ENCODE peak calls at places on chromosomes 16 and 17, in four cellular contexts. W, P, O and I are unnamed samples.

GRCh38 chr16:4264546-4264945 is 8.3 kb downstream of the TFAP4 start:
- DNase-seq in O (no peak), P (no peak), W (no peak), I (no peak)

GRCh38 chr16:63943568-63943967 is 1178.3 kb downstream of the CDH11 start:
- DNase-seq in W (no peak), P (no peak), O (no peak), I (no peak)

GRCh38 chr17:21378553-21378952 is 2.4 kb downstream of the KCNJ12 start:
- DNase-seq in W (no peak), O (no peak), P (no peak), I (no peak)

GRCh38 chr17:12134587-12134986 is 113.9 kb downstream of the MAP2K4 start:
- DNase-seq in W (no peak), O (no peak), P (no peak), I (no peak)

GRCh38 chr17:7217113-7217987 is 2.3 kb downstream of the DLG4 start:
- DNase-seq in O (no peak), W (no peak), P (no peak), I (no peak)

GRCh38 chr17:75783069-75783783 is 1.4 kb upstream of the UNK start:
- DNase-seq in O (no peak), W (no peak), P (no peak), I (no peak)

GRCh38 chr17:49580981-49581644 is 5.4 kb downstream of the NXPH3 start:
- DNase-seq in P (no peak), O (no peak), W (no peak), I (no peak)

GRCh38 chr16:28477311-28477920 is 5.3 kb upstream of the NPIPB7 start:
- DNase-seq in P (no peak), W (no peak), O (no peak), I (no peak)

GRCh38 chr17:44733753-44734152 is 25.0 kb upstream of the ADAM11 start:
- DNase-seq in W (no peak), P (no peak), O (no peak), I (no peak)

GRCh38 chr16:81996664-81997529 is 14.4 kb downstream of the SDR42E1 start:
- DNase-seq in W (no peak), P (no peak), O (no peak), I (no peak)

GRCh38 chr17:44204453-44204882 is 4.8 kb upstream of the ATXN7L3 start:
- DNase-seq in W (no peak), P (no peak), O (no peak), I (no peak)

GRCh38 chr17:76497979-76498885 is 3.0 kb downstream of the RHBDF2 start:
- DNase-seq in O (peak; percentile 65), P (no peak), W (no peak), I (peak; percentile 89)

GRCh38 chr17:2837147-2837561 is 40.9 kb downstream of the RAP1GAP2 start:
- DNase-seq in P (no peak), W (no peak), O (no peak), I (no peak)

GRCh38 chr17:66633322-66633965 is 201.5 kb upstream of the CACNG5 start:
- DNase-seq in W (no peak), O (no peak), P (no peak), I (no peak)

GRCh38 chr17:42659079-42659931 is at the start of gene TUBG2:
- DNase-seq in W (peak; percentile 89), O (peak; percentile 81), P (no peak), I (peak; percentile 88)
- TF ChIP-seq POLR2A in W (no peak), O (peak; percentile 23), P (no peak), I (peak; percentile 63)

DNA sequence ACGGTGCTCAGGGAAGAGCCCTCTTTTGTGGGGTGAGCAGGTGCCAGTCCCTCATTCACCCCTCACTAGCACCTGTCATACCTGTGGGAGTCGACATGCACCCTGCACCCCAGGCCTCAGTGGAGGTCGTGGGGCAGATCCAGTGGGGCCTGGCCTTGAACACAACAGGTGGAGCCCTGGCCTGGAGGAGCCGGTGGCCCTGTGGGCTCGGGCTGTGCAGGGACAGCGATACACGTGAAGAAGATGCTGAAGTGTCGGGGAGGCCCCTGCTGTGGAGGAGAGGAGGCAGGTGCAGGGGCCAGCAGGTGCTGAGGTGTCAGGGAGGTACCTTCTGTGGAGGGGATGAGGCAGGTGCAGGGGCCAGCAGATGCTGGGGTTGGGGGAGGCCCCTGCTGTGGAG is 31.8 kb downstream of the ZNF750 start:
- DNase-seq in W (no peak), P (no peak), O (no peak), I (no peak)
- H3K36me3 ChIP-seq in W (peaks cover 4% of the 10 kb centered on the region), P (peaks cover 75% of the 10 kb centered on the region), O (no peaks in the 10 kb centered on the region), I (no peaks in the 10 kb centered on the region)

GRCh38 chr17:19238167-19238505 is 970 bp downstream of the EPN2 start:
- DNase-seq in O (no peak), P (no peak), W (no peak), I (peak; percentile 64)
- TF ChIP-seq POLR2A in O (no peak), P (no peak), W (no peak), I (no peak)

GRCh38 chr16:57480127-57480753 is 6.1 kb downstream of the DOK4 start:
- DNase-seq in W (no peak), O (no peak), P (no peak), I (peak; percentile 93)

GRCh38 chr16:57478396-57479024 is 7.8 kb downstream of the DOK4 start:
- DNase-seq in P (no peak), O (no peak), W (no peak), I (no peak)

GRCh38 chr16:57479043-57479421 is 7.3 kb downstream of the DOK4 start:
- DNase-seq in P (no peak), W (no peak), O (no peak), I (no peak)

GRCh38 chr16:57480754-57481230 is 5.5 kb downstream of the DOK4 start:
- DNase-seq in W (no peak), P (no peak), O (no peak), I (no peak)

GRCh38 chr16:57479422-57480126 is 6.7 kb downstream of the DOK4 start:
- DNase-seq in P (no peak), W (peak; percentile 50), O (no peak), I (no peak)
- H3K36me3 ChIP-seq in P (peaks cover 42% of the 10 kb centered on the region), W (peaks cover 1% of the 10 kb centered on the region), O (no peaks in the 10 kb centered on the region), I (no peaks in the 10 kb centered on the region)